ENCODE peak calls at places on chromosome 4, in six cellular contexts. X is fibroblast of gingiva; H is H9; Y is activated naive CD8-positive, alpha-beta T cell treated with anti-CD3 and anti-CD28 coated beads, Interleukin-2, amount 50 U/mL, for 16 hours; P is A549; A is NCI-H1436. U is an unnamed sample.

GRCh38 chr4:78517050-78517652 is 34.4 kb upstream of the ANXA3 start:
- DNase-seq in X (peak), H (no peak), Y (no peak), P (peak), A (peak), U (peak)

GRCh38 chr4:96455045-96455720 is 615.3 kb downstream of the PDHA2 start:
- DNase-seq in X (no peak), H (no peak), Y (no peak), P (no peak), A (no peak), U (no peak)

GRCh38 chr4:102535398-102536082 is 34.4 kb downstream of the NFKB1 start:
- DNase-seq in X (peak), H (no peak), Y (no peak), P (no peak), A (no peak), U (no peak)

GRCh38 chr4:81600511-81601269 is 129.0 kb upstream of the RASGEF1B start:
- DNase-seq in X (no peak), H (no peak), Y (no peak), P (no peak), A (no peak), U (no peak)

GRCh38 chr4:158131037-158131436 is 41.8 kb downstream of the GASK1B start:
- DNase-seq in X (peak), H (no peak), Y (no peak), P (no peak), A (no peak), U (no peak)

GRCh38 chr4:80235451-80235850 is 31.0 kb upstream of the FGF5 start:
- DNase-seq in X (peak), H (no peak), Y (no peak), P (no peak), A (no peak), U (no peak)

GRCh38 chr4:8672486-8672885 is 79.9 kb downstream of the CPZ start:
- DNase-seq in X (no peak), H (no peak), Y (no peak), P (no peak), A (no peak), U (no peak)

GRCh38 chr4:163489929-163490328 is 4.6 kb upstream of the TMA16 start:
- DNase-seq in X (no peak), H (no peak), Y (no peak), P (no peak), A (no peak), U (no peak)

GRCh38 chr4:38230121-38230728 is 270.0 kb downstream of the PTTG2 start:
- DNase-seq in X (no peak), H (no peak), Y (no peak), P (no peak), A (no peak), U (no peak)

GRCh38 chr4:212438-213174 is 88.3 kb downstream of the ZNF718 start:
- DNase-seq in X (peak), H (no peak), Y (no peak), P (no peak), A (no peak), U (no peak)

GRCh38 chr4:173538148-173538902 is 8.3 kb upstream of the HAND2 start:
- DNase-seq in X (no peak), H (no peak), Y (no peak), P (no peak), A (peak), U (peak)

GRCh38 chr4:88179261-88179660 is 20.8 kb upstream of the ABCG2 start:
- DNase-seq in X (no peak), H (no peak), Y (no peak), P (no peak), A (no peak), U (no peak)

GRCh38 chr4:1582227-1582626 is 101.9 kb downstream of the FAM53A start:
- DNase-seq in X (no peak), H (no peak), Y (no peak), P (no peak), A (no peak), U (no peak)

GRCh38 chr4:100828986-100829685 is 311.3 kb upstream of the EMCN start:
- DNase-seq in X (peak), H (no peak), Y (no peak), P (no peak), A (no peak), U (no peak)

GRCh38 chr4:113845138-113845537 is 83.6 kb upstream of the CAMK2D start:
- DNase-seq in X (peak), H (no peak), Y (no peak), P (no peak), A (no peak), U (no peak)

GRCh38 chr4:152536545-152537182 is 772 bp upstream of the FBXW7 start:
- DNase-seq in X (peak), H (no peak), Y (no peak), P (peak), A (peak), U (no peak)

GRCh38 chr4:129145222-129145730 is 49.3 kb downstream of the C4orf33 start:
- DNase-seq in X (no peak), H (no peak), Y (no peak), P (no peak), A (no peak), U (no peak)

GRCh38 chr4:77617203-77617602 is 11.6 kb downstream of the CXCL13 start:
- DNase-seq in X (no peak), H (no peak), Y (no peak), P (no peak), A (no peak), U (no peak)

GRCh38 chr4:61549356-61549755 is 349.2 kb downstream of the ADGRL3 start:
- DNase-seq in X (no peak), H (no peak), Y (no peak), P (no peak), A (no peak), U (no peak)

GRCh38 chr4:27005512-27006246 is 145.0 kb downstream of the STIM2 start:
- DNase-seq in X (peak), H (no peak), Y (no peak), P (no peak), A (no peak), U (no peak)

GRCh38 chr4:78578674-78579430 is 27.3 kb downstream of the ANXA3 start:
- DNase-seq in X (no peak), H (no peak), Y (no peak), P (no peak), A (no peak), U (no peak)

GRCh38 chr4:163866728-163867313 is 372.3 kb downstream of the TMA16 start:
- DNase-seq in X (no peak), H (no peak), Y (no peak), P (no peak), A (no peak), U (no peak)

GRCh38 chr4:64584981-64585557 is 175.8 kb upstream of the TECRL start:
- DNase-seq in X (no peak), H (no peak), Y (no peak), P (no peak), A (peak), U (no peak)

GRCh38 chr4:26145212-26145611 is 175.6 kb upstream of the RBPJ start:
- DNase-seq in X (no peak), H (no peak), Y (no peak), P (no peak), A (no peak), U (no peak)

GRCh38 chr4:83217721-83218522 is 66.7 kb downstream of the COQ2 start:
- DNase-seq in X (no peak), H (no peak), Y (no peak), P (no peak), A (peak), U (no peak)

GRCh38 chr4:20512053-20512810 is 188.0 kb upstream of the PACRGL start:
- DNase-seq in X (no peak), H (no peak), Y (no peak), P (no peak), A (no peak), U (peak)

GRCh38 chr4:122793811-122794210 is 32.8 kb upstream of the FGF2 start:
- DNase-seq in X (no peak), H (no peak), Y (no peak), P (no peak), A (no peak), U (no peak)

GRCh38 chr4:57605374-57605773 is 495.2 kb upstream of the IGFBP7 start:
- DNase-seq in X (no peak), H (no peak), Y (no peak), P (no peak), A (no peak), U (no peak)

GRCh38 chr4:646460-646859 is 21.1 kb downstream of the PDE6B start:
- DNase-seq in X (no peak), H (no peak), Y (no peak), P (no peak), A (peak), U (no peak)

GRCh38 chr4:70801265-70801809 is 38.4 kb downstream of the GRSF1 start:
- DNase-seq in X (no peak), H (no peak), Y (no peak), P (no peak), A (no peak), U (no peak)

U was measured in NCI-H774.